ENCODE peak calls at places on chromosome 16, in ten cellular contexts. One of them, this sample, is unnamed.

GRCh38 chr16:81004646-81005353 is 1.9 kb downstream of the CMC2 start:
- DNase-seq in tibial nerve: no peak
- DNase-seq in AML-193: peak; percentile 68
- DNase-seq in cardiac muscle cell: peak; percentile 73
- DNase-seq in fibroblast of the aortic adventitia: peak; percentile 83
- DNase-seq in DMS53: peak; percentile 69
- DNase-seq in WTC11: no peak
- DNase-seq in neural progenitor cell: peak; percentile 75
- DNase-seq in EL: peak; percentile 69
- DNase-seq in foreskin fibroblast: peak; percentile 28
- DNase-seq in this sample: peak; percentile 82

GRCh38 chr16:14179116-14179515 is 108.0 kb downstream of the MRTFB start:
- DNase-seq in tibial nerve: no peak
- DNase-seq in AML-193: no peak
- DNase-seq in cardiac muscle cell: no peak
- DNase-seq in fibroblast of the aortic adventitia: no peak
- DNase-seq in DMS53: peak; percentile 4
- DNase-seq in WTC11: no peak
- DNase-seq in neural progenitor cell: no peak
- DNase-seq in EL: no peak
- DNase-seq in foreskin fibroblast: peak; percentile 32
- DNase-seq in this sample: peak; percentile 46

GRCh38 chr16:85262558-85263196 is 150.4 kb upstream of the CIBAR2 start:
- DNase-seq in tibial nerve: no peak
- DNase-seq in AML-193: no peak
- DNase-seq in cardiac muscle cell: no peak
- DNase-seq in fibroblast of the aortic adventitia: no peak
- DNase-seq in DMS53: no peak
- DNase-seq in WTC11: no peak
- DNase-seq in neural progenitor cell: no peak
- DNase-seq in EL: no peak
- DNase-seq in foreskin fibroblast: no peak
- DNase-seq in this sample: no peak

GRCh38 chr16:73219176-73219575 is 171.2 kb upstream of the ZFHX3 start:
- DNase-seq in tibial nerve: no peak
- DNase-seq in AML-193: no peak
- DNase-seq in cardiac muscle cell: no peak
- DNase-seq in fibroblast of the aortic adventitia: no peak
- DNase-seq in DMS53: peak; percentile 6
- DNase-seq in WTC11: no peak
- DNase-seq in neural progenitor cell: no peak
- DNase-seq in EL: no peak
- DNase-seq in foreskin fibroblast: no peak
- DNase-seq in this sample: no peak

GRCh38 chr16:11099672-11100195 is 155.4 kb downstream of the CLEC16A start:
- DNase-seq in tibial nerve: no peak
- DNase-seq in AML-193: no peak
- DNase-seq in cardiac muscle cell: no peak
- DNase-seq in fibroblast of the aortic adventitia: no peak
- DNase-seq in DMS53: no peak
- DNase-seq in WTC11: no peak
- DNase-seq in neural progenitor cell: no peak
- DNase-seq in EL: no peak
- DNase-seq in foreskin fibroblast: no peak
- DNase-seq in this sample: no peak

GRCh38 chr16:53518550-53519416 is 15.8 kb upstream of the AKTIP start:
- DNase-seq in tibial nerve: no peak
- DNase-seq in AML-193: peak; percentile 54
- DNase-seq in cardiac muscle cell: peak; percentile 94
- DNase-seq in fibroblast of the aortic adventitia: peak; percentile 72
- DNase-seq in DMS53: no peak
- DNase-seq in WTC11: no peak
- DNase-seq in neural progenitor cell: no peak
- DNase-seq in EL: peak; percentile 59
- DNase-seq in foreskin fibroblast: peak; percentile 47
- DNase-seq in this sample: peak; percentile 87

GRCh38 chr16:79589495-79590134 is 10.9 kb downstream of the MAF start:
- DNase-seq in tibial nerve: no peak
- DNase-seq in AML-193: no peak
- DNase-seq in cardiac muscle cell: no peak
- DNase-seq in fibroblast of the aortic adventitia: no peak
- DNase-seq in DMS53: no peak
- DNase-seq in WTC11: peak; percentile 38
- DNase-seq in neural progenitor cell: no peak
- DNase-seq in EL: no peak
- DNase-seq in foreskin fibroblast: no peak
- DNase-seq in this sample: no peak

GRCh38 chr16:68792465-68793324 is 50.6 kb upstream of the TANGO6 start:
- DNase-seq in tibial nerve: no peak
- DNase-seq in AML-193: no peak
- DNase-seq in cardiac muscle cell: peak; percentile 93
- DNase-seq in fibroblast of the aortic adventitia: peak; percentile 80
- DNase-seq in DMS53: no peak
- DNase-seq in WTC11: no peak
- DNase-seq in neural progenitor cell: no peak
- DNase-seq in EL: peak; percentile 44
- DNase-seq in foreskin fibroblast: peak; percentile 9
- DNase-seq in this sample: peak; percentile 97

GRCh38 chr16:85055503-85056210 is 28.1 kb downstream of the KIAA0513 start:
- DNase-seq in tibial nerve: no peak
- DNase-seq in AML-193: peak; percentile 92
- DNase-seq in cardiac muscle cell: peak; percentile 72
- DNase-seq in fibroblast of the aortic adventitia: peak; percentile 78
- DNase-seq in DMS53: no peak
- DNase-seq in WTC11: no peak
- DNase-seq in neural progenitor cell: no peak
- DNase-seq in EL: peak; percentile 53
- DNase-seq in foreskin fibroblast: peak; percentile 18
- DNase-seq in this sample: peak; percentile 93

GRCh38 chr16:72983728-72984350 is 64.1 kb downstream of the ZFHX3 start:
- DNase-seq in tibial nerve: no peak
- DNase-seq in AML-193: no peak
- DNase-seq in cardiac muscle cell: no peak
- DNase-seq in fibroblast of the aortic adventitia: no peak
- DNase-seq in DMS53: no peak
- DNase-seq in WTC11: no peak
- DNase-seq in neural progenitor cell: no peak
- DNase-seq in EL: no peak
- DNase-seq in foreskin fibroblast: no peak
- DNase-seq in this sample: no peak

GRCh38 chr16:87570938-87571867 is 31.1 kb upstream of the JPH3 start:
- DNase-seq in tibial nerve: no peak
- DNase-seq in AML-193: no peak
- DNase-seq in cardiac muscle cell: peak; percentile 75
- DNase-seq in fibroblast of the aortic adventitia: peak; percentile 77
- DNase-seq in DMS53: peak; percentile 75
- DNase-seq in WTC11: peak; percentile 85
- DNase-seq in neural progenitor cell: peak; percentile 73
- DNase-seq in EL: peak; percentile 29
- DNase-seq in foreskin fibroblast: peak; percentile 48
- DNase-seq in this sample: peak; percentile 52

GRCh38 chr16:54987081-54987480 is 56.4 kb downstream of the IRX5 start:
- DNase-seq in tibial nerve: no peak
- DNase-seq in AML-193: no peak
- DNase-seq in cardiac muscle cell: no peak
- DNase-seq in fibroblast of the aortic adventitia: no peak
- DNase-seq in DMS53: no peak
- DNase-seq in WTC11: no peak
- DNase-seq in neural progenitor cell: peak; percentile 58
- DNase-seq in EL: no peak
- DNase-seq in foreskin fibroblast: no peak
- DNase-seq in this sample: no peak

GRCh38 chr16:77739493-77739892 is 17.2 kb downstream of the NUDT7 start:
- DNase-seq in tibial nerve: no peak
- DNase-seq in AML-193: no peak
- DNase-seq in cardiac muscle cell: peak; percentile 6
- DNase-seq in fibroblast of the aortic adventitia: peak; percentile 26
- DNase-seq in DMS53: no peak
- DNase-seq in WTC11: no peak
- DNase-seq in neural progenitor cell: no peak
- DNase-seq in EL: peak; percentile 30
- DNase-seq in foreskin fibroblast: no peak
- DNase-seq in this sample: peak; percentile 41

GRCh38 chr16:80300456-80300855 is 240.3 kb upstream of the DYNLRB2 start:
- DNase-seq in tibial nerve: no peak
- DNase-seq in AML-193: no peak
- DNase-seq in cardiac muscle cell: no peak
- DNase-seq in fibroblast of the aortic adventitia: no peak
- DNase-seq in DMS53: no peak
- DNase-seq in WTC11: no peak
- DNase-seq in neural progenitor cell: no peak
- DNase-seq in EL: no peak
- DNase-seq in foreskin fibroblast: no peak
- DNase-seq in this sample: no peak

GRCh38 chr16:19540241-19540970 is 15.1 kb upstream of the VPS35L start:
- DNase-seq in tibial nerve: no peak
- DNase-seq in AML-193: no peak
- DNase-seq in cardiac muscle cell: no peak
- DNase-seq in fibroblast of the aortic adventitia: no peak
- DNase-seq in DMS53: no peak
- DNase-seq in WTC11: no peak
- DNase-seq in neural progenitor cell: no peak
- DNase-seq in EL: no peak
- DNase-seq in foreskin fibroblast: no peak
- DNase-seq in this sample: no peak

GRCh38 chr16:29738514-29738913 is 7.3 kb downstream of the C16orf54 start:
- DNase-seq in tibial nerve: no peak
- DNase-seq in AML-193: peak; percentile 46
- DNase-seq in cardiac muscle cell: no peak
- DNase-seq in fibroblast of the aortic adventitia: no peak
- DNase-seq in DMS53: no peak
- DNase-seq in WTC11: no peak
- DNase-seq in neural progenitor cell: no peak
- DNase-seq in EL: no peak
- DNase-seq in foreskin fibroblast: no peak
- DNase-seq in this sample: no peak

GRCh38 chr16:87000007-87000406 is 317.2 kb downstream of the C16orf95 start:
- DNase-seq in tibial nerve: no peak
- DNase-seq in AML-193: no peak
- DNase-seq in cardiac muscle cell: no peak
- DNase-seq in fibroblast of the aortic adventitia: no peak
- DNase-seq in DMS53: no peak
- DNase-seq in WTC11: no peak
- DNase-seq in neural progenitor cell: no peak
- DNase-seq in EL: no peak
- DNase-seq in foreskin fibroblast: no peak
- DNase-seq in this sample: no peak

GRCh38 chr16:53892155-53892554 is 188.2 kb downstream of the FTO start:
- DNase-seq in tibial nerve: no peak
- DNase-seq in AML-193: peak; percentile 11
- DNase-seq in cardiac muscle cell: peak; percentile 90
- DNase-seq in fibroblast of the aortic adventitia: peak; percentile 86
- DNase-seq in DMS53: peak; percentile 70
- DNase-seq in WTC11: peak; percentile 54
- DNase-seq in neural progenitor cell: peak; percentile 68
- DNase-seq in EL: peak; percentile 68
- DNase-seq in foreskin fibroblast: peak; percentile 45
- DNase-seq in this sample: peak; percentile 90

GRCh38 chr16:19431636-19432340 is 14.1 kb downstream of the TMC5 start:
- DNase-seq in tibial nerve: no peak
- DNase-seq in AML-193: no peak
- DNase-seq in cardiac muscle cell: no peak
- DNase-seq in fibroblast of the aortic adventitia: no peak
- DNase-seq in DMS53: peak; percentile 58
- DNase-seq in WTC11: no peak
- DNase-seq in neural progenitor cell: no peak
- DNase-seq in EL: no peak
- DNase-seq in foreskin fibroblast: no peak
- DNase-seq in this sample: no peak

GRCh38 chr16:82957212-82957611 is 330.4 kb downstream of the CDH13 start:
- DNase-seq in tibial nerve: no peak
- DNase-seq in AML-193: no peak
- DNase-seq in cardiac muscle cell: no peak
- DNase-seq in fibroblast of the aortic adventitia: no peak
- DNase-seq in DMS53: no peak
- DNase-seq in WTC11: no peak
- DNase-seq in neural progenitor cell: no peak
- DNase-seq in EL: no peak
- DNase-seq in foreskin fibroblast: no peak
- DNase-seq in this sample: no peak

GRCh38 chr16:73095885-73096341 is 48.0 kb upstream of the ZFHX3 start:
- DNase-seq in tibial nerve: no peak
- DNase-seq in AML-193: no peak
- DNase-seq in cardiac muscle cell: peak; percentile 52
- DNase-seq in fibroblast of the aortic adventitia: peak; percentile 41
- DNase-seq in DMS53: no peak
- DNase-seq in WTC11: peak; percentile 20
- DNase-seq in neural progenitor cell: no peak
- DNase-seq in EL: no peak
- DNase-seq in foreskin fibroblast: no peak
- DNase-seq in this sample: no peak